ENCODE peak calls at places on chromosomes 16 and 17, in seven cellular contexts. O is thoracic aorta, C is left ventricle myocardium inferior, F is GM23248, N is A549, S is aorta, U is heart right ventricle. Z is an unnamed sample.

GRCh38 chr17:57856792-57857620 is 7.2 kb upstream of the MRPS23 start:
- DNase-seq in O (no peak), C (no peak), F (no peak), N (no peak), S (peak; percentile 30), U (no peak), Z (no peak)

GRCh38 chr17:58667934-58668597 is 23.8 kb downstream of the TEX14 start:
- DNase-seq in O (no peak), C (no peak), F (peak; percentile 29), N (no peak), S (no peak), U (no peak), Z (no peak)

GRCh38 chr16:1613728-1614225 is 1.6 kb downstream of the CRAMP1 start:
- DNase-seq in O (no peak), C (no peak), F (peak; percentile 68), N (no peak), S (peak; percentile 83), U (no peak), Z (no peak)

GRCh38 chr17:28474035-28474640 is 694 bp downstream of the SLC13A2 start:
- DNase-seq in O (no peak), C (no peak), F (no peak), N (no peak), S (no peak), U (no peak), Z (no peak)

GRCh38 chr16:23679274-23679985 is 741 bp downstream of the PLK1 start:
- DNase-seq in O (no peak), C (no peak), F (no peak), N (peak; percentile 80), S (no peak), U (no peak), Z (no peak)

GRCh38 chr17:69870751-69871199 is 204.2 kb upstream of the KCNJ16 start:
- DNase-seq in O (no peak), C (no peak), F (peak; percentile 78), N (no peak), S (no peak), U (no peak), Z (no peak)

GRCh38 chr17:74410001-74410443 is 21.9 kb upstream of the GPRC5C start:
- DNase-seq in O (no peak), C (no peak), F (no peak), N (no peak), S (no peak), U (no peak), Z (no peak)

GRCh38 chr17:32461853-32462617 is 17.7 kb downstream of the PSMD11 start:
- DNase-seq in O (no peak), C (no peak), F (peak; percentile 80), N (peak; percentile 71), S (no peak), U (no peak), Z (peak; percentile 64)

GRCh38 chr17:57604771-57605733 is 140.0 kb downstream of the CCDC182 start:
- DNase-seq in O (no peak), C (peak; percentile 54), F (peak; percentile 69), N (no peak), S (peak; percentile 73), U (peak; percentile 50), Z (peak; percentile 68)

GRCh38 chr16:27346818-27347217 is 33.0 kb downstream of the IL4R start:
- DNase-seq in O (no peak), C (no peak), F (no peak), N (no peak), S (no peak), U (no peak), Z (no peak)

GRCh38 chr16:14071576-14072271 is 605 bp downstream of the MRTFB start:
- DNase-seq in O (no peak), C (no peak), F (peak; percentile 25), N (peak; percentile 19), S (peak; percentile 84), U (no peak), Z (no peak)

GRCh38 chr16:63146251-63146650 is 1110.0 kb upstream of the CDH8 start:
- DNase-seq in O (no peak), C (no peak), F (no peak), N (no peak), S (no peak), U (no peak), Z (no peak)

GRCh38 chr17:44898768-44899073 is 524 bp downstream of the EFTUD2 start:
- DNase-seq in O (no peak), C (no peak), F (peak; percentile 76), N (peak; percentile 54), S (no peak), U (no peak), Z (no peak)

GRCh38 chr16:84916156-84916555 is 95.2 kb downstream of the ZDHHC7 start:
- DNase-seq in O (no peak), C (no peak), F (no peak), N (no peak), S (no peak), U (no peak), Z (no peak)

GRCh38 chr17:75160211-75160610 is 5.9 kb upstream of the JPT1 start:
- DNase-seq in O (no peak), C (no peak), F (no peak), N (no peak), S (no peak), U (no peak), Z (no peak)

GRCh38 chr17:56690441-56691291 is 97.2 kb downstream of the NOG start:
- DNase-seq in O (no peak), C (no peak), F (peak; percentile 51), N (no peak), S (no peak), U (no peak), Z (no peak)

GRCh38 chr16:82761236-82761635 is 134.5 kb downstream of the CDH13 start:
- DNase-seq in O (peak; percentile 90), C (peak; percentile 87), F (peak; percentile 84), N (no peak), S (peak; percentile 93), U (peak; percentile 72), Z (no peak)

GRCh38 chr17:4980644-4981216 is 6.7 kb downstream of the CAMTA2 start:
- DNase-seq in O (no peak), C (no peak), F (peak; percentile 45), N (peak; percentile 73), S (no peak), U (no peak), Z (peak; percentile 76)

GRCh38 chr16:50692999-50693781 is at the start of gene NOD2:
- DNase-seq in O (no peak), C (no peak), F (peak; percentile 38), N (peak; percentile 51), S (peak; percentile 86), U (no peak), Z (peak; percentile 50)

GRCh38 chr16:57594531-57595031 is 33.8 kb upstream of the ADGRG1 start:
- DNase-seq in O (no peak), C (no peak), F (no peak), N (no peak), S (peak; percentile 5), U (no peak), Z (no peak)

DNA sequence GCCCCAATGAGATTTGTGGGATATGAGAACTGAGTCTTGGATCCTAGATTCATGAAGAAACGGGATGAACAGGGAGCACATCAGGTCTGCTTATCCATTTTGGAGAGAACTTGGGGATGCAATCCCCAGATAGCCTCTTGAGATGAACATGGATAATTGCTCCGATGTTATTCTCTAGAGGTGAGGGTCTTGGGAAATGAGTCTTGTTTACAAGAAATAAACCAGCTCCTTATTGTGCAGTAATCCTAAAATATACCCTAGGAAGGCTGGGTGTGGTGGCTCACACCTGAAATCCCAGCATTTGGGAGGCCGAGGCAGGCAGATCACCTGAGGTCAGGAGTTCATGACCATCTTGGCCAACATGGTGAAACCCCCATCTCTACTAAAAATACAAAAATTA is at the start of gene OR1D2:
- DNase-seq in O (no peak), C (no peak), F (no peak), N (no peak), S (no peak), U (no peak), Z (no peak)
- H3K9me3 ChIP-seq in O (peaks cover 3% of the 10 kb centered on the region), C (peaks cover 39% of the 10 kb centered on the region), F (no peaks in the 10 kb centered on the region), N (peaks cover 8% of the 10 kb centered on the region), S (peaks cover 5% of the 10 kb centered on the region), U (no peaks in the 10 kb centered on the region), Z (no peaks in the 10 kb centered on the region)

GRCh38 chr16:68453816-68454215 is 5.5 kb upstream of the SMPD3 start:
- DNase-seq in O (no peak), C (no peak), F (no peak), N (no peak), S (no peak), U (no peak), Z (no peak)

GRCh38 chr16:68455631-68456030 is 7.3 kb upstream of the SMPD3 start:
- DNase-seq in O (no peak), C (no peak), F (no peak), N (no peak), S (no peak), U (no peak), Z (no peak)

GRCh38 chr16:68450741-68451140 is 2.4 kb upstream of the SMPD3 start:
- DNase-seq in O (no peak), C (no peak), F (peak; percentile 59), N (no peak), S (no peak), U (no peak), Z (no peak)

GRCh38 chr16:68451656-68452055 is 3.3 kb upstream of the SMPD3 start:
- DNase-seq in O (no peak), C (no peak), F (peak; percentile 10), N (no peak), S (no peak), U (no peak), Z (no peak)

GRCh38 chr16:68452176-68452575 is 3.9 kb upstream of the SMPD3 start:
- DNase-seq in O (no peak), C (no peak), F (peak; percentile 43), N (no peak), S (no peak), U (no peak), Z (no peak)
- H3K4me3 ChIP-seq in O (no peak overlapping the region), C (no peak overlapping the region), F (peak overlapping the region; percentile 38), N (no peak overlapping the region), S (no peak overlapping the region), U (no peak overlapping the region), Z (no peak overlapping the region)

GRCh38 chr16:19664166-19664565 is 53.9 kb downstream of the KNOP1 start:
- DNase-seq in O (no peak), C (no peak), F (no peak), N (no peak), S (no peak), U (no peak), Z (no peak)
- H3K9me3 ChIP-seq in O (no peaks in the 10 kb centered on the region), C (peaks cover 6% of the 10 kb centered on the region), F (no peaks in the 10 kb centered on the region), N (no peaks in the 10 kb centered on the region), S (no peaks in the 10 kb centered on the region), U (no peaks in the 10 kb centered on the region), Z (no peaks in the 10 kb centered on the region)

GRCh38 chr17:29583324-29584248 is 5.9 kb downstream of the GIT1 start:
- DNase-seq in O (no peak), C (peak; percentile 16), F (no peak), N (no peak), S (no peak), U (no peak), Z (no peak)
- H3K4me3 ChIP-seq in O (no peak overlapping the region), C (peak overlapping the region; percentile 95), F (no peak overlapping the region), N (no peak overlapping the region), S (no peak overlapping the region), U (no peak overlapping the region), Z (no peak overlapping the region)

Z was measured in naive thymus-derived CD4-positive, alpha-beta T cell.